ENCODE peak calls at places on chromosomes 16 and 17, in ten cellular contexts. V is prostate gland, N is heart left ventricle, J is IMR-90, D is sigmoid colon, S is stomach, F is transverse colon, A is testis, P is K562, Y is ovary. C is an unnamed sample.

GRCh38 chr16:31064882-31065461 is 9.1 kb downstream of the ZNF668 start:
- DNase-seq in V (no peak), D (peak; percentile 87), Y (no peak), A (peak; percentile 61), P (no peak), F (no peak), J (peak; percentile 97), N (no peak), S (no peak), C (no peak)

GRCh38 chr17:8846768-8847211 is 20.7 kb downstream of the PIK3R6 start:
- DNase-seq in J (peak; percentile 32), F (no peak), Y (no peak), V (no peak), S (no peak), D (peak; percentile 4), P (peak; percentile 49), A (peak; percentile 44), N (no peak), C (no peak)

GRCh38 chr16:11560701-11561439 is 25.8 kb downstream of the LITAF start:
- DNase-seq in J (no peak), V (no peak), F (peak; percentile 26), N (no peak), Y (peak; percentile 66), D (no peak), A (no peak), S (no peak), P (no peak), C (no peak)

GRCh38 chr17:16925461-16926060 is 46.4 kb downstream of the TNFRSF13B start:
- DNase-seq in D (no peak), S (no peak), V (no peak), F (peak; percentile 4), Y (no peak), A (no peak), P (no peak), J (no peak), N (no peak), C (no peak)

GRCh38 chr17:3754066-3754457 is 30.4 kb downstream of the HASPIN start:
- DNase-seq in P (no peak), J (no peak), V (no peak), S (no peak), A (no peak), F (no peak), D (no peak), Y (no peak), N (no peak), C (no peak)

GRCh38 chr17:48543854-48544355 is 1.0 kb downstream of the HOXB2 start:
- DNase-seq in P (no peak), Y (no peak), D (no peak), V (no peak), N (peak; percentile 75), J (no peak), S (no peak), A (no peak), F (no peak), C (no peak)

GRCh38 chr17:4770632-4771031 is 1.1 kb upstream of the TM4SF5 start:
- DNase-seq in A (no peak), N (no peak), V (no peak), P (no peak), D (no peak), Y (no peak), F (no peak), S (no peak), J (no peak), C (no peak)

GRCh38 chr17:81966343-81967243 is 5.6 kb upstream of the NOTUM start:
- DNase-seq in N (peak; percentile 82), J (peak; percentile 24), A (peak; percentile 51), S (peak; percentile 59), D (peak; percentile 80), V (no peak), P (no peak), F (peak; percentile 70), Y (peak; percentile 51), C (no peak)

GRCh38 chr17:77622627-77623026 is 335.9 kb upstream of the TNRC6C start:
- DNase-seq in Y (no peak), A (no peak), V (no peak), P (no peak), N (no peak), S (no peak), F (no peak), D (no peak), J (no peak), C (no peak)

GRCh38 chr16:4101421-4102275 is 14.6 kb downstream of the ADCY9 start:
- DNase-seq in A (no peak), D (peak; percentile 17), P (no peak), F (no peak), N (no peak), J (no peak), Y (no peak), S (peak; percentile 44), V (no peak), C (peak; percentile 58)

GRCh38 chr17:72373910-72374741 is 253.3 kb downstream of the SOX9 start:
- DNase-seq in D (no peak), F (no peak), S (no peak), J (peak; percentile 63), V (no peak), N (no peak), A (no peak), P (no peak), Y (no peak), C (no peak)

GRCh38 chr16:3101841-3102470 is 2.9 kb upstream of the ZSCAN10 start:
- DNase-seq in Y (no peak), N (no peak), P (no peak), A (no peak), V (no peak), D (no peak), F (no peak), S (no peak), J (no peak), C (no peak)

GRCh38 chr17:65472602-65473001 is 88.8 kb downstream of the AXIN2 start:
- DNase-seq in N (no peak), D (no peak), P (no peak), S (no peak), Y (peak; percentile 52), V (no peak), F (no peak), J (no peak), A (peak; percentile 19), C (no peak)

GRCh38 chr17:35879748-35880654 is at the start of gene CCL5:
- DNase-seq in F (peak; percentile 28), P (no peak), J (peak; percentile 13), A (no peak), V (no peak), D (no peak), Y (no peak), N (no peak), S (no peak), C (peak; percentile 8)

GRCh38 chr16:1916654-1916990 is 1.6 kb downstream of the HS3ST6 start:
- DNase-seq in V (no peak), N (no peak), P (no peak), S (no peak), A (no peak), F (no peak), Y (no peak), D (no peak), J (no peak), C (no peak)
- H3K4me3 ChIP-seq in V (no peak overlapping the region), N (no peak overlapping the region), P (no peak overlapping the region), S (no peak overlapping the region), A (no peak overlapping the region), F (no peak overlapping the region), Y (no peak overlapping the region), D (no peak overlapping the region), J (no peak overlapping the region), C (no peak overlapping the region)

GRCh38 chr17:70882504-70882903 is 713.2 kb downstream of the KCNJ2 start:
- DNase-seq in Y (no peak), N (no peak), A (no peak), S (no peak), P (no peak), V (no peak), D (no peak), F (no peak), J (no peak), C (no peak)

GRCh38 chr17:70875729-70876344 is 706.5 kb downstream of the KCNJ2 start:
- DNase-seq in Y (no peak), P (no peak), V (no peak), F (no peak), D (no peak), N (no peak), J (no peak), A (no peak), S (no peak), C (no peak)

GRCh38 chr17:70881093-70881492 is 711.8 kb downstream of the KCNJ2 start:
- DNase-seq in Y (no peak), V (no peak), D (no peak), J (no peak), P (no peak), S (no peak), F (no peak), A (no peak), N (no peak), C (no peak)

GRCh38 chr17:70879389-70879788 is 710.1 kb downstream of the KCNJ2 start:
- DNase-seq in F (no peak), Y (no peak), A (no peak), P (no peak), V (no peak), S (no peak), N (no peak), D (no peak), J (peak; percentile 38), C (no peak)
- H3K9me3 ChIP-seq in F (no peaks in the 10 kb centered on the region), Y (no peaks in the 10 kb centered on the region), A (no peaks in the 10 kb centered on the region), P (no peaks in the 10 kb centered on the region), V (no peaks in the 10 kb centered on the region), S (no peaks in the 10 kb centered on the region), N (no peaks in the 10 kb centered on the region), D (no peaks in the 10 kb centered on the region), J (no peaks in the 10 kb centered on the region), C (no peaks in the 10 kb centered on the region)

GRCh38 chr17:76588182-76588581 is 2.5 kb upstream of the ST6GALNAC2 start:
- DNase-seq in P (no peak), V (no peak), J (no peak), F (no peak), S (no peak), A (peak; percentile 61), N (no peak), Y (no peak), D (no peak), C (no peak)

GRCh38 chr17:76584427-76585047 is 1.1 kb downstream of the ST6GALNAC2 start:
- DNase-seq in V (no peak), D (peak; percentile 63), A (no peak), N (no peak), Y (no peak), P (no peak), J (no peak), S (no peak), F (no peak), C (no peak)

GRCh38 chr17:76586741-76587487 is 1.3 kb upstream of the ST6GALNAC2 start:
- DNase-seq in J (no peak), S (no peak), V (peak; percentile 59), Y (no peak), A (no peak), N (no peak), D (no peak), F (no peak), P (no peak), C (no peak)

GRCh38 chr17:76585048-76585648 is 512 bp downstream of the ST6GALNAC2 start:
- DNase-seq in F (peak; percentile 43), J (no peak), S (peak; percentile 52), D (peak; percentile 63), N (peak; percentile 69), V (no peak), Y (peak; percentile 34), P (peak; percentile 19), A (no peak), C (peak; percentile 18)

GRCh38 chr17:76585649-76586593 is at the start of gene ST6GALNAC2:
- DNase-seq in D (peak; percentile 79), P (peak; percentile 34), S (peak; percentile 84), F (peak; percentile 71), N (peak; percentile 82), J (no peak), V (peak; percentile 68), A (peak; percentile 69), Y (peak; percentile 47), C (peak; percentile 68)
- TF ChIP-seq POLR2A in D (no peak), P (no peak), S (no peak), F (no peak), N (no peak), J (no peak), V (peak; percentile 85), A (no peak), Y (no peak), C (peak; percentile 64)

GRCh38 chr17:10262451-10262850 is 64.0 kb upstream of the GAS7 start:
- DNase-seq in J (no peak), P (no peak), D (no peak), V (no peak), S (no peak), N (no peak), A (no peak), Y (no peak), F (no peak), C (no peak)
- H3K4me3 ChIP-seq in J (no peak overlapping the region), P (no peak overlapping the region), D (no peak overlapping the region), V (no peak overlapping the region), S (no peak overlapping the region), N (no peak overlapping the region), A (no peak overlapping the region), Y (no peak overlapping the region), F (no peak overlapping the region), C (no peak overlapping the region)